ENCODE peak calls at places on chromosomes 1 and 21, in ten cellular contexts. One of them, this sample, is unnamed. For H3K4me1, the result is how much of the 10 kb centered on the place peaks cover.

GRCh38 chr1:56978819-56979218 is 13.0 kb upstream of the C8B start:
- DNase-seq in mammary epithelial cell: no peak
- DNase-seq in fibroblast of lung: no peak
- DNase-seq in GM23248: no peak
- DNase-seq in astrocyte: no peak
- DNase-seq in mesendoderm: no peak
- DNase-seq in IMR-90: no peak
- DNase-seq in SK-N-SH: no peak
- DNase-seq in neural progenitor cell: no peak
- DNase-seq in H1: no peak
- DNase-seq in this sample: no peak

GRCh38 chr1:180415985-180416633 is 86.3 kb downstream of the ACBD6 start:
- DNase-seq in mammary epithelial cell: peak
- DNase-seq in fibroblast of lung: peak
- DNase-seq in GM23248: peak
- DNase-seq in astrocyte: peak
- DNase-seq in mesendoderm: peak
- DNase-seq in IMR-90: peak
- DNase-seq in SK-N-SH: peak
- DNase-seq in neural progenitor cell: peak
- DNase-seq in H1: no peak
- DNase-seq in this sample: no peak

GRCh38 chr1:11062965-11063401 is 3.2 kb upstream of the SRM start:
- DNase-seq in mammary epithelial cell: peak
- DNase-seq in fibroblast of lung: no peak
- DNase-seq in GM23248: peak
- DNase-seq in astrocyte: peak
- DNase-seq in mesendoderm: no peak
- DNase-seq in IMR-90: no peak
- DNase-seq in SK-N-SH: no peak
- DNase-seq in neural progenitor cell: no peak
- DNase-seq in H1: no peak
- DNase-seq in this sample: peak

GRCh38 chr1:67552336-67552759 is 122.1 kb upstream of the SERBP1 start:
- DNase-seq in mammary epithelial cell: peak
- DNase-seq in fibroblast of lung: no peak
- DNase-seq in GM23248: no peak
- DNase-seq in astrocyte: no peak
- DNase-seq in mesendoderm: peak
- DNase-seq in IMR-90: no peak
- DNase-seq in SK-N-SH: no peak
- DNase-seq in neural progenitor cell: no peak
- DNase-seq in H1: no peak
- DNase-seq in this sample: peak

GRCh38 chr1:79556189-79556588 is 549.7 kb upstream of the ADGRL4 start:
- DNase-seq in mammary epithelial cell: no peak
- DNase-seq in fibroblast of lung: no peak
- DNase-seq in GM23248: no peak
- DNase-seq in astrocyte: no peak
- DNase-seq in mesendoderm: no peak
- DNase-seq in IMR-90: no peak
- DNase-seq in SK-N-SH: no peak
- DNase-seq in neural progenitor cell: no peak
- DNase-seq in H1: no peak
- DNase-seq in this sample: no peak

GRCh38 chr1:115323366-115324004 is 14.6 kb downstream of the NGF start:
- DNase-seq in mammary epithelial cell: peak
- DNase-seq in fibroblast of lung: peak
- DNase-seq in GM23248: peak
- DNase-seq in astrocyte: no peak
- DNase-seq in mesendoderm: no peak
- DNase-seq in IMR-90: peak
- DNase-seq in SK-N-SH: no peak
- DNase-seq in neural progenitor cell: no peak
- DNase-seq in H1: no peak
- DNase-seq in this sample: no peak

GRCh38 chr1:181081399-181081798 is 7.1 kb upstream of the IER5 start:
- DNase-seq in mammary epithelial cell: no peak
- DNase-seq in fibroblast of lung: no peak
- DNase-seq in GM23248: no peak
- DNase-seq in astrocyte: no peak
- DNase-seq in mesendoderm: no peak
- DNase-seq in IMR-90: no peak
- DNase-seq in SK-N-SH: no peak
- DNase-seq in neural progenitor cell: no peak
- DNase-seq in H1: no peak
- DNase-seq in this sample: no peak

GRCh38 chr1:176183618-176184017 is 23.5 kb downstream of the COP1 start:
- DNase-seq in mammary epithelial cell: peak
- DNase-seq in fibroblast of lung: peak
- DNase-seq in GM23248: no peak
- DNase-seq in astrocyte: no peak
- DNase-seq in mesendoderm: no peak
- DNase-seq in IMR-90: peak
- DNase-seq in SK-N-SH: no peak
- DNase-seq in neural progenitor cell: no peak
- DNase-seq in H1: no peak
- DNase-seq in this sample: no peak

GRCh38 chr1:18443573-18444520 is 36.9 kb upstream of the KLHDC7A start:
- DNase-seq in mammary epithelial cell: no peak
- DNase-seq in fibroblast of lung: no peak
- DNase-seq in GM23248: no peak
- DNase-seq in astrocyte: no peak
- DNase-seq in mesendoderm: no peak
- DNase-seq in IMR-90: no peak
- DNase-seq in SK-N-SH: no peak
- DNase-seq in neural progenitor cell: no peak
- DNase-seq in H1: no peak
- DNase-seq in this sample: no peak

GRCh38 chr1:1684031-1684681 is 8.4 kb downstream of the SLC35E2B start:
- DNase-seq in mammary epithelial cell: no peak
- DNase-seq in fibroblast of lung: no peak
- DNase-seq in GM23248: no peak
- DNase-seq in astrocyte: no peak
- DNase-seq in mesendoderm: no peak
- DNase-seq in IMR-90: no peak
- DNase-seq in SK-N-SH: peak
- DNase-seq in neural progenitor cell: no peak
- DNase-seq in H1: no peak
- DNase-seq in this sample: no peak

GRCh38 chr1:221663321-221663720 is 78.6 kb downstream of the DUSP10 start:
- DNase-seq in mammary epithelial cell: peak
- DNase-seq in fibroblast of lung: peak
- DNase-seq in GM23248: no peak
- DNase-seq in astrocyte: peak
- DNase-seq in mesendoderm: no peak
- DNase-seq in IMR-90: peak
- DNase-seq in SK-N-SH: no peak
- DNase-seq in neural progenitor cell: no peak
- DNase-seq in H1: no peak
- DNase-seq in this sample: no peak

GRCh38 chr1:57839067-57839466 is 415.2 kb upstream of the DAB1 start:
- DNase-seq in mammary epithelial cell: no peak
- DNase-seq in fibroblast of lung: peak
- DNase-seq in GM23248: peak
- DNase-seq in astrocyte: peak
- DNase-seq in mesendoderm: no peak
- DNase-seq in IMR-90: no peak
- DNase-seq in SK-N-SH: no peak
- DNase-seq in neural progenitor cell: no peak
- DNase-seq in H1: no peak
- DNase-seq in this sample: no peak

GRCh38 chr1:175803413-175803812 is 60.0 kb upstream of the TNR start:
- DNase-seq in mammary epithelial cell: no peak
- DNase-seq in fibroblast of lung: no peak
- DNase-seq in GM23248: no peak
- DNase-seq in astrocyte: no peak
- DNase-seq in mesendoderm: no peak
- DNase-seq in IMR-90: no peak
- DNase-seq in SK-N-SH: no peak
- DNase-seq in neural progenitor cell: no peak
- DNase-seq in H1: no peak
- DNase-seq in this sample: no peak

GRCh38 chr1:37399830-37400790 is 74.3 kb upstream of the ZC3H12A start:
- DNase-seq in mammary epithelial cell: no peak
- DNase-seq in fibroblast of lung: no peak
- DNase-seq in GM23248: peak
- DNase-seq in astrocyte: no peak
- DNase-seq in mesendoderm: no peak
- DNase-seq in IMR-90: no peak
- DNase-seq in SK-N-SH: no peak
- DNase-seq in neural progenitor cell: no peak
- DNase-seq in H1: no peak
- DNase-seq in this sample: no peak

GRCh38 chr1:29328897-29329775 is 92.8 kb downstream of the PTPRU start:
- DNase-seq in mammary epithelial cell: no peak
- DNase-seq in fibroblast of lung: no peak
- DNase-seq in GM23248: no peak
- DNase-seq in astrocyte: no peak
- DNase-seq in mesendoderm: no peak
- DNase-seq in IMR-90: no peak
- DNase-seq in SK-N-SH: no peak
- DNase-seq in neural progenitor cell: no peak
- DNase-seq in H1: no peak
- DNase-seq in this sample: no peak

GRCh38 chr21:37811711-37812110 is 104.5 kb downstream of the KCNJ6 start:
- DNase-seq in mammary epithelial cell: no peak
- DNase-seq in fibroblast of lung: no peak
- DNase-seq in GM23248: peak
- DNase-seq in astrocyte: no peak
- DNase-seq in mesendoderm: no peak
- DNase-seq in IMR-90: peak
- DNase-seq in SK-N-SH: no peak
- DNase-seq in neural progenitor cell: no peak
- DNase-seq in H1: no peak
- DNase-seq in this sample: no peak

GRCh38 chr1:244761279-244761678 is 74.2 kb upstream of the COX20 start:
- DNase-seq in mammary epithelial cell: no peak
- DNase-seq in fibroblast of lung: no peak
- DNase-seq in GM23248: peak
- DNase-seq in astrocyte: no peak
- DNase-seq in mesendoderm: peak
- DNase-seq in IMR-90: no peak
- DNase-seq in SK-N-SH: peak
- DNase-seq in neural progenitor cell: no peak
- DNase-seq in H1: no peak
- DNase-seq in this sample: no peak

GRCh38 chr1:165129568-165130164 is 226.8 kb downstream of the LMX1A start:
- DNase-seq in mammary epithelial cell: peak
- DNase-seq in fibroblast of lung: peak
- DNase-seq in GM23248: peak
- DNase-seq in astrocyte: no peak
- DNase-seq in mesendoderm: peak
- DNase-seq in IMR-90: peak
- DNase-seq in SK-N-SH: peak
- DNase-seq in neural progenitor cell: peak
- DNase-seq in H1: peak
- DNase-seq in this sample: peak

GRCh38 chr1:41022424-41022823 is 899 bp upstream of the SLFNL1 start:
- DNase-seq in mammary epithelial cell: no peak
- DNase-seq in fibroblast of lung: no peak
- DNase-seq in GM23248: no peak
- DNase-seq in astrocyte: no peak
- DNase-seq in mesendoderm: no peak
- DNase-seq in IMR-90: no peak
- DNase-seq in SK-N-SH: peak
- DNase-seq in neural progenitor cell: no peak
- DNase-seq in H1: no peak
- DNase-seq in this sample: no peak
- H3K9ac ChIP-seq in mammary epithelial cell: no peak
- H3K9ac ChIP-seq in fibroblast of lung: no peak
- H3K9ac ChIP-seq in GM23248: no peak
- H3K9ac ChIP-seq in astrocyte: no peak
- H3K9ac ChIP-seq in mesendoderm: no peak
- H3K9ac ChIP-seq in IMR-90: no peak
- H3K9ac ChIP-seq in SK-N-SH: no peak
- H3K9ac ChIP-seq in neural progenitor cell: no peak
- H3K9ac ChIP-seq in H1: no peak
- H3K9ac ChIP-seq in this sample: no peak

DNA sequence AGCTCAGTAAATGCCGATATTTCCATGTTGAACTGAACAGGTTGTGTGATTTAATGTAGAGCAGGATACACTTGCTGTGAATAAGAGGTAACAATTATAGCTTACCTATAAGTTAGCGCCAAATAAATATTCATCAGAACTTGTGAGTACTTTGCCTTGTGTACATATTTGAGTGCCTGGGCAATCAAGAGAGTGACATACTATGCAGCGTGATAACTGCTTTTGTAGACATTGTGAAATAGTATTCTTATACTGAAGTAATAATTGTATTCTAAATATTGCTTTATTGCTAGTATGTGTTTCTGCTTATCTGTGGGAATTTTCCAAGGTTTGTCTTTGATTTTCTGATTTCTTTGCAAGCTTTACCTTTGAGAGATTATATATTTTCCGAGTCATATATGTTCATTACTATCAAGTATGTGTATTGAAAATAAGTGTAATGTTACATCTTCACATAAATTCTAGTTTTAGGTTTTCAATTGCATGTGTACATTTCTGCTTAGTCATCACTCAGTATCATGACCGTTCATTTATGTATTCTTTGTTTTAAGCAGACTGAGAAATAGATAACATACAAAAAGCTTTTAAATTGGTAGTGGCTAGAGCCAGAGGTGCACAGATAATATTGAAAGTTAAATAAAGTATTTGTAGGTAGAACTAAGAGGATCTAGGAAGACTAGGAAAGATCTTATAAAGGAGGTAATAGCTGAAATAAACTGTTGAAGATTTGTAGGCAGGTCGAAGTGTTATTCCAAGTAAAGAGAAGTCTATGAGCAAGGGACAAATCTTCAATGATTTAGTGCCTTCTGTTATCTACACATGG is 19.5 kb downstream of the USP25 start:
- DNase-seq in mammary epithelial cell: no peak
- DNase-seq in fibroblast of lung: peak
- DNase-seq in GM23248: no peak
- DNase-seq in astrocyte: peak
- DNase-seq in mesendoderm: no peak
- DNase-seq in IMR-90: peak
- DNase-seq in SK-N-SH: no peak
- DNase-seq in neural progenitor cell: no peak
- DNase-seq in H1: no peak
- DNase-seq in this sample: no peak
- H3K4me1 ChIP-seq in mammary epithelial cell: under half
- H3K4me1 ChIP-seq in fibroblast of lung: under half
- H3K4me1 ChIP-seq in GM23248: under half
- H3K4me1 ChIP-seq in astrocyte: under half
- H3K4me1 ChIP-seq in mesendoderm: under half
- H3K4me1 ChIP-seq in IMR-90: under half
- H3K4me1 ChIP-seq in SK-N-SH: under half
- H3K4me1 ChIP-seq in neural progenitor cell: under half
- H3K4me1 ChIP-seq in H1: under half
- H3K4me1 ChIP-seq in this sample: under half

GRCh38 chr1:23562138-23562819 is 3.0 kb upstream of the ID3 start:
- DNase-seq in mammary epithelial cell: peak
- DNase-seq in fibroblast of lung: peak
- DNase-seq in GM23248: peak
- DNase-seq in astrocyte: peak
- DNase-seq in mesendoderm: peak
- DNase-seq in IMR-90: peak
- DNase-seq in SK-N-SH: peak
- DNase-seq in neural progenitor cell: peak
- DNase-seq in H1: peak
- DNase-seq in this sample: peak
- H3K4me3 ChIP-seq in mammary epithelial cell: no peak
- H3K4me3 ChIP-seq in fibroblast of lung: peak
- H3K4me3 ChIP-seq in GM23248: peak
- H3K4me3 ChIP-seq in astrocyte: no peak
- H3K4me3 ChIP-seq in mesendoderm: no peak
- H3K4me3 ChIP-seq in IMR-90: no peak
- H3K4me3 ChIP-seq in SK-N-SH: peak
- H3K4me3 ChIP-seq in neural progenitor cell: peak
- H3K4me3 ChIP-seq in H1: no peak
- H3K4me3 ChIP-seq in this sample: peak

GRCh38 chr1:154972213-154972516 is 1.6 kb upstream of the SHC1 start:
- DNase-seq in mammary epithelial cell: no peak
- DNase-seq in fibroblast of lung: no peak
- DNase-seq in GM23248: no peak
- DNase-seq in astrocyte: no peak
- DNase-seq in mesendoderm: no peak
- DNase-seq in IMR-90: no peak
- DNase-seq in SK-N-SH: no peak
- DNase-seq in neural progenitor cell: no peak
- DNase-seq in H1: no peak
- DNase-seq in this sample: no peak
- H3K9ac ChIP-seq in mammary epithelial cell: peak
- H3K9ac ChIP-seq in fibroblast of lung: peak
- H3K9ac ChIP-seq in GM23248: peak
- H3K9ac ChIP-seq in astrocyte: peak
- H3K9ac ChIP-seq in mesendoderm: peak
- H3K9ac ChIP-seq in IMR-90: peak
- H3K9ac ChIP-seq in SK-N-SH: peak
- H3K9ac ChIP-seq in neural progenitor cell: no peak
- H3K9ac ChIP-seq in H1: peak
- H3K9ac ChIP-seq in this sample: peak